ENCODE peak calls at places on chromosomes 12 and 14, in six cellular contexts. G, R, Z, Y, D and T are unnamed samples.

GRCh38 chr14:23049011-23049410 is 7.0 kb downstream of the PSMB11 start:
- DNase-seq in G (no peak), R (no peak), Z (no peak), Y (no peak), D (no peak), T (peak)

GRCh38 chr14:37709419-37710195 is 114.2 kb downstream of the TTC6 start:
- DNase-seq in G (peak), R (peak), Z (no peak), Y (no peak), D (no peak), T (no peak)

GRCh38 chr12:89098390-89099102 is 253.8 kb downstream of the DUSP6 start:
- DNase-seq in G (peak), R (no peak), Z (peak), Y (no peak), D (peak), T (peak)

GRCh38 chr14:65137648-65138317 is 35.5 kb upstream of the MAX start:
- DNase-seq in G (peak), R (no peak), Z (no peak), Y (no peak), D (no peak), T (no peak)

GRCh38 chr14:70901218-70901772 is 6.0 kb upstream of the PCNX1 start:
- DNase-seq in G (peak), R (no peak), Z (no peak), Y (no peak), D (no peak), T (no peak)

GRCh38 chr14:55869397-55870049 is 248.7 kb upstream of the PELI2 start:
- DNase-seq in G (no peak), R (no peak), Z (no peak), Y (no peak), D (no peak), T (no peak)

GRCh38 chr14:59360923-59361794 is 104.0 kb downstream of the GPR135 start:
- DNase-seq in G (peak), R (peak), Z (peak), Y (peak), D (no peak), T (peak)

GRCh38 chr14:106318700-106319099 is 792.3 kb downstream of the TMEM121 start:
- DNase-seq in G (no peak), R (peak), Z (peak), Y (peak), D (no peak), T (no peak)

GRCh38 chr12:98828802-98829600 is 183.9 kb downstream of the APAF1 start:
- DNase-seq in G (no peak), R (no peak), Z (no peak), Y (no peak), D (no peak), T (no peak)

GRCh38 chr12:88144546-88145468 is 2.7 kb downstream of the TMTC3 start:
- DNase-seq in G (no peak), R (no peak), Z (no peak), Y (no peak), D (no peak), T (no peak)

GRCh38 chr14:94396628-94397210 is 8.3 kb upstream of the SERPINA1 start:
- DNase-seq in G (peak), R (no peak), Z (no peak), Y (no peak), D (no peak), T (no peak)

GRCh38 chr12:65741662-65742480 is 82.4 kb upstream of the HMGA2 start:
- DNase-seq in G (peak), R (no peak), Z (no peak), Y (peak), D (no peak), T (no peak)

GRCh38 chr12:107832441-107832840 is 57.9 kb downstream of the ASCL4 start:
- DNase-seq in G (no peak), R (no peak), Z (no peak), Y (no peak), D (no peak), T (no peak)

GRCh38 chr14:40368314-40368713 is 936.1 kb upstream of the FBXO33 start:
- DNase-seq in G (no peak), R (no peak), Z (no peak), Y (no peak), D (no peak), T (no peak)

GRCh38 chr14:51304956-51305355 is 64.9 kb downstream of the TMX1 start:
- DNase-seq in G (peak), R (no peak), Z (no peak), Y (no peak), D (no peak), T (no peak)

GRCh38 chr14:26982071-26982470 is 384.2 kb upstream of the NOVA1 start:
- DNase-seq in G (no peak), R (no peak), Z (no peak), Y (no peak), D (no peak), T (no peak)

GRCh38 chr14:91367173-91368171 is 50.1 kb downstream of the CCDC88C start:
- DNase-seq in G (no peak), R (peak), Z (peak), Y (no peak), D (no peak), T (no peak)

GRCh38 chr12:94621662-94622359 is 28.5 kb downstream of the TMCC3 start:
- DNase-seq in G (peak), R (no peak), Z (peak), Y (no peak), D (no peak), T (no peak)

GRCh38 chr14:103708750-103709187 is 6.5 kb downstream of the XRCC3 start:
- DNase-seq in G (no peak), R (no peak), Z (no peak), Y (no peak), D (no peak), T (no peak)

GRCh38 chr12:101850199-101850598 is 19.4 kb upstream of the GNPTAB start:
- DNase-seq in G (no peak), R (peak), Z (no peak), Y (no peak), D (no peak), T (no peak)

GRCh38 chr12:105748806-105749600 is 389.8 kb downstream of the NUAK1 start:
- DNase-seq in G (peak), R (no peak), Z (no peak), Y (no peak), D (no peak), T (peak)

GRCh38 chr12:122022393-122023338 is 982 bp downstream of the BCL7A start:
- DNase-seq in G (peak), R (peak), Z (peak), Y (peak), D (no peak), T (peak)

GRCh38 chr12:78759387-78759786 is 105.2 kb upstream of the SYT1 start:
- DNase-seq in G (peak), R (no peak), Z (no peak), Y (no peak), D (no peak), T (no peak)

GRCh38 chr14:33435911-33436310 is 497.2 kb downstream of the NPAS3 start:
- DNase-seq in G (peak), R (no peak), Z (no peak), Y (no peak), D (no peak), T (no peak)

GRCh38 chr12:64943686-64944085 is 119.2 kb downstream of the TBC1D30 start:
- DNase-seq in G (no peak), R (no peak), Z (peak), Y (no peak), D (no peak), T (no peak)

GRCh38 chr12:4588916-4589315 is 26.9 kb downstream of the DYRK4 start:
- DNase-seq in G (no peak), R (no peak), Z (no peak), Y (no peak), D (no peak), T (no peak)

GRCh38 chr12:31521972-31522371 is 69.0 kb downstream of the DENND5B start:
- DNase-seq in G (no peak), R (no peak), Z (no peak), Y (no peak), D (no peak), T (no peak)

GRCh38 chr12:64273527-64274403 is 51.7 kb upstream of the KICS2 start:
- DNase-seq in G (peak), R (peak), Z (peak), Y (peak), D (peak), T (no peak)

GRCh38 chr12:122527478-122527944 is 462 bp downstream of the KNTC1 start:
- DNase-seq in G (peak), R (peak), Z (peak), Y (peak), D (no peak), T (no peak)

GRCh38 chr14:91873476-91874265 is 6.3 kb upstream of the TC2N start:
- DNase-seq in G (no peak), R (no peak), Z (peak), Y (no peak), D (no peak), T (peak)

GRCh38 chr12:122459211-122459610 is 36.7 kb upstream of the CLIP1 start:
- DNase-seq in G (no peak), R (no peak), Z (no peak), Y (no peak), D (no peak), T (peak)

GRCh38 chr14:104603623-104604401 is 760 bp downstream of the TMEM179 start:
- DNase-seq in G (no peak), R (no peak), Z (no peak), Y (no peak), D (no peak), T (no peak)

DNA sequence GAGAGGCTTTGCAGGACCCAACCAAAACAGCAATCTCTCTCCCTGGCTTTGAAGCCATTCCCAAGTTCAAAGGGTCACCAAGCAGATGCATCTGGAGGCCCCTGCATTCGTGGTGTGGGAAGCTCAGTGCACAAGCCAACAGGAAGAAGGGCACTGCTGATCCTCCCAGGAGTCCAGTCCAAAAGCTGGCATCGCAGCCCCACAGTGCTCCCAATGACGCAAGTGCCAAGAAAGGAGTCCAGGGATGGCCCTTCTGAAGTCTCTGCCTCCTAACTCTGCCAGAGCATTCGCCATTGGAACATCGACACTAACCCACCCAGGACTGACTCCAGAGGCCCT is 25.1 kb downstream of the PXN start:
- DNase-seq in G (no peak), R (no peak), Z (no peak), Y (no peak), D (no peak), T (peak)
- H3K27ac ChIP-seq in G (peak), R (no peak), Z (no peak), Y (no peak), D (no peak), T (peak)

GRCh38 chr14:24162083-24162482 is 1.0 kb downstream of the IRF9 start:
- DNase-seq in G (peak), R (no peak), Z (no peak), Y (no peak), D (no peak), T (peak)

GRCh38 chr14:24160850-24161804 is at the start of gene IRF9:
- DNase-seq in G (peak), R (peak), Z (peak), Y (peak), D (peak), T (peak)

GRCh38 chr14:24159777-24160498 is 1.1 kb upstream of the IRF9 start:
- DNase-seq in G (no peak), R (no peak), Z (no peak), Y (no peak), D (no peak), T (no peak)

GRCh38 chr14:24157331-24157730 is 3.7 kb upstream of the IRF9 start:
- DNase-seq in G (no peak), R (no peak), Z (no peak), Y (no peak), D (no peak), T (no peak)

DNA sequence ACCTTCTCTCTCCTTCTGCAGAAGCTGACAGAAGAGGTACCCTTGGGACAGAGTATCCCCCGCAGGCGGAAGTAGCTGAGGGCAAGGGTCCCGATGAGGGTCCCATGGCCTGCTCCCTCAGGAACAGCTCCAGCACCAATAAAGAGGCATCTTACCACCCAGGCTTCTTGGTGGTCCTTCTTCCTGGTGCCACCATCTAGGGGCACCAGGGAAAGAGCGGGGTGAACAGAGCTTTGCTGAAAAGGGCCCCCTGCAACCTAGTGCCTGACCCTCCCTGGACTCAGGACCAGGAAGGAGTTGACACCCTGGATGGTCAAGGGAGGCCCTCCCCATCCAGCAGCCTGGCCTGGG is 591 bp upstream of the IRF9 start:
- DNase-seq in G (no peak), R (no peak), Z (no peak), Y (no peak), D (no peak), T (no peak)
- H3K9ac ChIP-seq in G (no peak), R (no peak), Z (peak), Y (no peak), D (no peak), T (no peak)

GRCh38 chr12:20646239-20646827 is 48.8 kb upstream of the SLCO1C1 start:
- DNase-seq in G (peak), R (peak), Z (no peak), Y (no peak), D (no peak), T (no peak)

GRCh38 chr12:20641127-20641526 is 54.0 kb upstream of the SLCO1C1 start:
- DNase-seq in G (no peak), R (no peak), Z (no peak), Y (no peak), D (no peak), T (no peak)

DNA sequence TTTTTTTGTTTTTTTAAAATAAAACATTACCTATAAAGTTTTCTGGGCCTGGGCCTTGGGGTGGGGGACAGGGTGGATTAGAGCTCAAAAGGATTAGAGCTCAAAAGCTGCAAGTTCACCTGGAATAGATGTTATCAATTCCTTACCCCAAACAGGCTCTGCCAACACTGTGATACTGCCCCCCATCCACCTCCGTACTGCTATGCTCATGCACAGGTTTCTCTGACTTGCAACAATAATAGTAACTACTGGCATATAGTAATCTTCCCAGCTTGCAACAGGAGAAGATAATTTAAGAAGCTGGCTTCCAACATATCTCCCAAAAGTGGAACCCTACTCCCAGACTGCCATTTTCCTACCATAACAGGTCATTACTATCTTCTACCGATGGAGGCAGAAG is 51.3 kb upstream of the SLCO1C1 start:
- DNase-seq in G (no peak), R (no peak), Z (no peak), Y (no peak), D (no peak), T (no peak)
- H3K27ac ChIP-seq in G (no peak), R (no peak), Z (no peak), Y (no peak), D (no peak), T (no peak)

GRCh38 chr12:56334490-56334793 is 642 bp upstream of the PAN2 start:
- DNase-seq in G (peak), R (no peak), Z (no peak), Y (no peak), D (no peak), T (no peak)

GRCh38 chr12:56333197-56333678 is 562 bp downstream of the PAN2 start:
- DNase-seq in G (no peak), R (no peak), Z (no peak), Y (peak), D (no peak), T (no peak)

GRCh38 chr12:56336361-56337167 is 2.1 kb upstream of the IL23A start:
- DNase-seq in G (no peak), R (peak), Z (no peak), Y (peak), D (no peak), T (no peak)

GRCh38 chr12:56333679-56334489 is at the start of gene PAN2:
- DNase-seq in G (peak), R (peak), Z (peak), Y (peak), D (peak), T (peak)

GRCh38 chr12:56332512-56333196 is 1.1 kb downstream of the PAN2 start:
- DNase-seq in G (no peak), R (no peak), Z (no peak), Y (no peak), D (no peak), T (no peak)
- H3K9ac ChIP-seq in G (peak), R (peak), Z (peak), Y (peak), D (no peak), T (peak)

GRCh38 chr14:20787025-20787424 is 6.0 kb downstream of the RNASE6 start:
- DNase-seq in G (no peak), R (no peak), Z (no peak), Y (no peak), D (no peak), T (no peak)

GRCh38 chr14:20794644-20795369 is 7.8 kb downstream of the RNASE1 start:
- DNase-seq in G (peak), R (no peak), Z (no peak), Y (no peak), D (no peak), T (no peak)

GRCh38 chr14:20790439-20791116 is 9.5 kb downstream of the RNASE6 start:
- DNase-seq in G (no peak), R (no peak), Z (no peak), Y (no peak), D (no peak), T (no peak)

GRCh38 chr14:20791199-20791996 is 10.3 kb downstream of the RNASE6 start:
- DNase-seq in G (no peak), R (no peak), Z (no peak), Y (no peak), D (no peak), T (no peak)

DNA sequence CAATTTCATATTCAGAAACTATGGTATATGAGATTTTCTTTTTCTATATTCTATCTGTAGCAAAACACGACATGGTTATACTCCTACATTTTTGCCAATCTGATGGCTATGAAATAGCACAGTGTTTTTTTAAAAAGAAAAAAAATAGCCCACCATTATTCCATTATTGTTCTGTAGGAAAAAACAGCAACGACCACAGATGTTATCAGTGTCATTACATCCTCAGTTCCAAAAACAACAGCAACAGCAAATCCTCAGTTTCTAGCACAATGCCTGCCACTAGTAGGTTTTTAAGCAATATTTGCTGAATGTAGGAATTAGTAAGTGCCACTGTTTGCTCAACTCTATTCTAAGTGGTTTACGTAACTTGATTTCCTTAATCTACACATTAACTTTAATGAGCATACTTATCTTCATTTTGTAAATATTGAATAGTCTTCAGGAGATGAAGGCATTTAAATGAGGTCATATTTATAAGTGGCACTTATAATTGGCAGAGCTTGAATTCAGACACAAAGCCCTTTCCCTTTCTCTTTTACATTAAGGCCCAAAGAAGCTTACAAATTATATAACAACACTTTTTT is 8.3 kb downstream of the RNASE6 start:
- DNase-seq in G (no peak), R (no peak), Z (no peak), Y (no peak), D (no peak), T (no peak)
- H3K27ac ChIP-seq in G (no peak), R (no peak), Z (no peak), Y (no peak), D (no peak), T (no peak)

GRCh38 chr14:100410056-100410565 is 87.0 kb downstream of the SLC25A47 start:
- DNase-seq in G (no peak), R (no peak), Z (no peak), Y (no peak), D (peak), T (peak)
- H3K9ac ChIP-seq in G (no peak), R (no peak), Z (no peak), Y (no peak), D (no peak), T (no peak)

GRCh38 chr14:68808696-68809095 is 15.8 kb upstream of the ZFP36L1 start:
- DNase-seq in G (no peak), R (no peak), Z (no peak), Y (no peak), D (no peak), T (no peak)
- H3K27ac ChIP-seq in G (no peak), R (no peak), Z (no peak), Y (no peak), D (no peak), T (peak)

GRCh38 chr14:72666610-72667009 is 227.3 kb downstream of the DPF3 start:
- DNase-seq in G (peak), R (no peak), Z (no peak), Y (no peak), D (no peak), T (no peak)
- H3K9ac ChIP-seq in G (peak), R (no peak), Z (no peak), Y (no peak), D (no peak), T (no peak)

DNA sequence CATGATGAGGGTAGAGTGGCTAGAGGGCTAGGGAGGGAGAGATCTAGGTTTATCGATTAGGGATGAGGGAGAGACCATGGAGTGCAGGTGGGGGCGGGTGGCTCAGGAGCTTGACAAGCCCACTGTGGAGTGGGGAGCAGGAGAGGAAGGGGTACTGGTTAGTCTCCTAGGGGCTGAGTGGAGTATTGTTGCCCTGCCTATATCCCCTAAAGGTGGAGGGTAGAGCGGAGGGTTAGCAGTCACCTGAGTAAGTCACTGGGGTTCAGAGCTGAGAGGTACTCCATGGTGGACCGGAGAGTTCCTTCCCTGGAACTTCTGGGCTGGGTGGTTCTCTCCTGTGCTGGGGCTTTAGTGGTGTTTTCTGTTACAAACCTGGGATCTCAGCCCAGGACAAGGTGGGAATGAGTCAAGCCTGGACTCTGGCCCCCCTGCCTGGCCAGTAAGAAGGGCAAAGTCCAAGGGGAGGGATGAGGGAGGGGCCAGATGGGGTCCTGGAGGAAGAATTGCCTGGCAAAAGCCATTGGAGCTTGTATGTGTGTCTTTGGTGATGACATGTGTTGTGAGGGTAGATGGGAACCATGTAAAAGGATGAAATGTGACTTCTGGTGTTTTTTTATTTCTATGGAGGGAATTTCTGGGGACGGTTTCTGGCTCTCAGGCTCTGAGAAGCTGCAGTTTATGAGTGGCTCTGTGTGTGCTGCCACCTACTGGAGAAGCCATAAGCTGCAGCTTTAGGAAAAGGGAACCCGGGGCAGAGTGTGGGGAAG is at the start of gene CIDEB:
- DNase-seq in G (peak), R (peak), Z (peak), Y (peak), D (no peak), T (no peak)
- H3K27ac ChIP-seq in G (no peak), R (no peak), Z (no peak), Y (no peak), D (no peak), T (peak)

GRCh38 chr12:124442281-124442680 is 125.1 kb downstream of the NCOR2 start:
- DNase-seq in G (peak), R (no peak), Z (no peak), Y (no peak), D (no peak), T (no peak)
- H3K9ac ChIP-seq in G (peak), R (no peak), Z (no peak), Y (no peak), D (no peak), T (no peak)